ENCODE peak calls at places on chromosomes 4 and X, in nine cellular contexts. Q is NT2/D1; I is GM12878; F is GM23248; S is lower lobe of right lung; T is CD8-positive, alpha-beta T cell; Z is adrenal gland; P is colonic mucosa; X is stomach. H is an unnamed sample.

GRCh38 chr4:55083771-55084170 is 41.6 kb downstream of the KDR start:
- DNase-seq in S (no peak), F (no peak), P (no peak), T (no peak), Z (no peak), X (no peak), I (no peak), Q (no peak), H (no peak)

GRCh38 chrX:123740006-123740405 is 7.2 kb upstream of the THOC2 start:
- DNase-seq in I (no peak), S (no peak), Z (no peak), P (no peak), X (no peak), Q (no peak), F (no peak), T (no peak), H (no peak)

GRCh38 chrX:133994576-133994975 is 9.2 kb upstream of the GPC3 start:
- DNase-seq in S (no peak), Q (no peak), Z (no peak), F (no peak), I (no peak), X (no peak), P (no peak), T (no peak), H (no peak)

GRCh38 chr4:86036729-86037128 is 323.1 kb downstream of the MAPK10 start:
- DNase-seq in Q (no peak), I (no peak), Z (no peak), F (no peak), S (no peak), P (no peak), T (no peak), X (no peak), H (no peak)

GRCh38 chr4:117400039-117400835 is 314.9 kb upstream of the TRAM1L1 start:
- DNase-seq in S (no peak), Z (no peak), X (no peak), P (no peak), F (peak; percentile 7), T (no peak), Q (no peak), I (no peak), H (no peak)

GRCh38 chrX:1249101-1249887 is 19.3 kb upstream of the CSF2RA start:
- DNase-seq in X (peak; percentile 39), I (peak; percentile 19), Q (peak; percentile 79), P (peak; percentile 36), Z (peak; percentile 26), F (peak; percentile 36), T (peak; percentile 45), S (peak; percentile 79), H (no peak)

GRCh38 chr4:180058731-180059215 is 2184.4 kb upstream of the TENM3 start:
- DNase-seq in F (peak; percentile 44), X (no peak), I (no peak), P (peak; percentile 77), Q (peak; percentile 22), T (no peak), S (peak; percentile 47), Z (peak; percentile 86), H (peak; percentile 14)

GRCh38 chr4:4439782-4440181 is 52.9 kb downstream of the NSG1 start:
- DNase-seq in P (no peak), I (no peak), Q (no peak), T (no peak), Z (no peak), X (no peak), S (no peak), F (no peak), H (no peak)

GRCh38 chr4:41692717-41693345 is 55.7 kb downstream of the PHOX2B start:
- DNase-seq in F (peak; percentile 74), Z (peak; percentile 48), T (no peak), Q (peak; percentile 44), I (no peak), S (peak; percentile 48), X (peak; percentile 56), P (peak; percentile 35), H (peak; percentile 10)

GRCh38 chr4:62133498-62133897 is 933.4 kb downstream of the ADGRL3 start:
- DNase-seq in Q (no peak), X (no peak), P (no peak), F (no peak), T (no peak), S (no peak), I (no peak), Z (no peak), H (no peak)

GRCh38 chrX:41921492-41922124 is 1.7 kb downstream of the CASK start:
- DNase-seq in T (no peak), Q (no peak), X (no peak), S (no peak), Z (no peak), F (peak; percentile 68), I (peak; percentile 45), P (no peak), H (peak; percentile 5)

GRCh38 chr4:19684079-19684478 is 567.6 kb upstream of the SLIT2 start:
- DNase-seq in S (no peak), P (no peak), Q (no peak), F (peak; percentile 6), T (no peak), X (no peak), Z (no peak), I (no peak), H (no peak)

GRCh38 chr4:93475730-93476129 is 352.8 kb upstream of the ATOH1 start:
- DNase-seq in X (no peak), Z (no peak), Q (no peak), I (no peak), F (no peak), S (no peak), P (no peak), T (no peak), H (no peak)

GRCh38 chr4:48877827-48878535 is 28.6 kb downstream of the OCIAD2 start:
- DNase-seq in I (no peak), S (no peak), T (no peak), P (no peak), X (no peak), F (no peak), Q (no peak), Z (no peak), H (no peak)

GRCh38 chrX:120291211-120291610 is 20.1 kb downstream of the TMEM255A start:
- DNase-seq in S (no peak), T (no peak), Q (no peak), P (no peak), F (no peak), Z (no peak), I (no peak), X (no peak), H (no peak)

GRCh38 chrX:120282697-120283096 is 28.6 kb downstream of the TMEM255A start:
- DNase-seq in F (no peak), S (peak; percentile 28), I (no peak), T (no peak), P (no peak), Q (no peak), Z (no peak), X (no peak), H (no peak)

GRCh38 chrX:120287513-120288112 is 23.6 kb downstream of the TMEM255A start:
- DNase-seq in Z (no peak), F (no peak), T (no peak), Q (no peak), P (no peak), S (no peak), I (peak; percentile 39), X (no peak), H (no peak)

GRCh38 chrX:120290107-120290506 is 21.2 kb downstream of the TMEM255A start:
- DNase-seq in F (no peak), X (no peak), S (no peak), T (no peak), P (no peak), I (no peak), Q (no peak), Z (no peak), H (no peak)

GRCh38 chrX:120286733-120287512 is 24.3 kb downstream of the TMEM255A start:
- DNase-seq in T (no peak), S (no peak), Q (no peak), X (no peak), P (no peak), I (no peak), Z (no peak), F (no peak), H (no peak)
- H3K4me1 ChIP-seq in T (no peaks in the 10 kb centered on the region), S (no peaks in the 10 kb centered on the region), Q (peaks cover 4% of the 10 kb centered on the region), X (no peaks in the 10 kb centered on the region), P (no peaks in the 10 kb centered on the region), I (peaks cover 18% of the 10 kb centered on the region), Z (no peaks in the 10 kb centered on the region), F (no peaks in the 10 kb centered on the region), H (no peaks in the 10 kb centered on the region)

DNA sequence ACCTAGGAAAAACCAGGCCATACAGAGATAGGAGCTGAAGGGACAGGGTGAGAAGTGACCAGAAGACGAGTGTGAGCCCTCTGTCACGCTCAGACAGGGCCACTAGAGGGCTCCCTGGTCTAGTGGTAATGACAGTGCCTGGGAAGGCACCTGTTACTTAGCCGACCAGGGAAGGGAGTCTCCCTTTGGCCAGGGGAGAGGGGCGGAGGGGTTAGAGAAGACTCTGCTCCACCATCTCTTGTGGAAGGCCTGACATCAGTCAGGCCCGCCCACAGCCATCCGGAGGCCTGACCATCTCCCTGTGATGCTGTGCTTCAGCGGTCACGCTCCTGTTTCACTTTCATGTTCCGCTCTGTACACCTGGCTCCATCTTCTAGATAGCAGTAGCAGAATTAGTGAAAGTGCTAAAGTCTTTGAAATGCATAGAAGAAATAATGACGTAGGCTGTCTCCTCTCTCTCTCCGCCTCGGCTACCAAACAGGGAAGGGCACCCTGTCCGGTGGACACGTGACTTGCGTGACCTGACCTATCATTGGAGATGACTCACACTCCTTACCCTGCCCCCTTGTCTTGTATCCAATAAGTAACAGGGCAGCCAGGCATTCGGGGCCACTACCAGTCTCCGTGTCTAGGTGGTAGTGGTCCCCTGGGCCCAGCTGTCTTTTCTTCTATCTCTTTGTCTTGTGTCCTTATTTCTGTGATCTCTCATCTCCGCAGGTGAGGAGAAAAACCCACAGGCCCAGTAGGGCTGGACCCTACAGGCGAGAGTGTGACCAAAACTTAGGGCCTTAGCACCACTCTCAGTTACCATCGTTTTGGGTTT is 26.7 kb downstream of the HTT-AS start:
- DNase-seq in Q (peak; percentile 42), Z (peak; percentile 79), T (peak; percentile 49), I (peak; percentile 99), X (peak; percentile 76), F (peak; percentile 65), S (peak; percentile 76), P (peak; percentile 81), H (peak; percentile 56)
- H3K4me3 ChIP-seq in Q (no peak overlapping the region), Z (peak overlapping the region; percentile 45), T (peak overlapping the region; percentile 44), I (no peak overlapping the region), X (peak overlapping the region; percentile 44), F (no peak overlapping the region), S (peak overlapping the region; percentile 40), P (peak overlapping the region; percentile 34), H (no peak overlapping the region)

GRCh38 chr4:172691552-172691951 is 477.1 kb upstream of the GALNT7 start:
- DNase-seq in S (no peak), X (no peak), Q (no peak), T (no peak), Z (no peak), P (no peak), F (peak; percentile 3), I (no peak), H (no peak)
- H3K9me3 ChIP-seq in S (peaks cover 5% of the 10 kb centered on the region), X (peaks cover 13% of the 10 kb centered on the region), Q (peaks cover 6% of the 10 kb centered on the region), T (no peaks in the 10 kb centered on the region), Z (no peaks in the 10 kb centered on the region), P (no peaks in the 10 kb centered on the region), F (no peaks in the 10 kb centered on the region), I (no peaks in the 10 kb centered on the region), H (no peaks in the 10 kb centered on the region)

GRCh38 chr4:146398404-146398803 is 123.3 kb downstream of the SLC10A7 start:
- DNase-seq in Q (no peak), X (no peak), P (no peak), T (no peak), F (peak; percentile 14), Z (no peak), S (no peak), I (no peak), H (no peak)

GRCh38 chr4:146401274-146401673 is 120.5 kb downstream of the SLC10A7 start:
- DNase-seq in Q (no peak), Z (no peak), T (no peak), X (no peak), P (no peak), I (no peak), F (no peak), S (no peak), H (no peak)

GRCh38 chr4:146398896-146399443 is 122.8 kb downstream of the SLC10A7 start:
- DNase-seq in X (no peak), T (no peak), Z (no peak), P (no peak), S (no peak), F (no peak), I (no peak), Q (no peak), H (no peak)
- H3K4me1 ChIP-seq in X (peaks cover 7% of the 10 kb centered on the region), T (no peaks in the 10 kb centered on the region), Z (no peaks in the 10 kb centered on the region), P (no peaks in the 10 kb centered on the region), S (no peaks in the 10 kb centered on the region), F (peaks cover 4% of the 10 kb centered on the region), I (no peaks in the 10 kb centered on the region), Q (no peaks in the 10 kb centered on the region), H (no peaks in the 10 kb centered on the region)

H was measured in prostate gland.